ENCODE peak calls at places on chromosomes 1 and 21, in six cellular contexts. X is astrocyte of the spinal cord, S is heart right ventricle, K is cardiac fibroblast, U is mammary epithelial cell, Z is heart left ventricle. E is an unnamed sample.

GRCh38 chr1:59079434-59080135 is 217.3 kb upstream of the FGGY start:
- DNase-seq in X (peak; percentile 49), S (no peak), K (no peak), U (peak; percentile 36), Z (no peak), E (no peak)

GRCh38 chr1:157925419-157926166 is 67.9 kb upstream of the KIRREL1 start:
- DNase-seq in X (no peak), S (no peak), K (no peak), U (no peak), Z (no peak), E (no peak)

GRCh38 chr1:169886931-169887330 is 6.8 kb downstream of the SCYL3 start:
- DNase-seq in X (no peak), S (no peak), K (no peak), U (no peak), Z (no peak), E (no peak)

GRCh38 chr1:218666263-218666662 is 321.1 kb downstream of the TGFB2 start:
- DNase-seq in X (peak; percentile 25), S (no peak), K (peak; percentile 57), U (peak; percentile 47), Z (no peak), E (no peak)

GRCh38 chr21:34992736-34993135 is 56.4 kb downstream of the RUNX1 start:
- DNase-seq in X (peak; percentile 85), S (peak; percentile 15), K (peak; percentile 31), U (peak; percentile 94), Z (no peak), E (peak; percentile 67)

GRCh38 chr1:31639543-31639942 is 5.1 kb downstream of the PEF1 start:
- DNase-seq in X (no peak), S (no peak), K (peak; percentile 86), U (peak; percentile 76), Z (no peak), E (peak; percentile 70)

GRCh38 chr21:35378881-35379280 is 329.8 kb upstream of the RUNX1 start:
- DNase-seq in X (no peak), S (no peak), K (no peak), U (no peak), Z (no peak), E (no peak)

GRCh38 chr21:45745256-45745655 is 101.7 kb downstream of the PCBP3 start:
- DNase-seq in X (no peak), S (no peak), K (no peak), U (no peak), Z (no peak), E (no peak)

GRCh38 chr1:54701996-54702395 is 13.7 kb upstream of the TTC4 start:
- DNase-seq in X (no peak), S (no peak), K (no peak), U (no peak), Z (no peak), E (no peak)

GRCh38 chr1:55064861-55065263 is 25.5 kb downstream of the PCSK9 start:
- DNase-seq in X (peak; percentile 68), S (peak; percentile 51), K (peak; percentile 63), U (no peak), Z (peak; percentile 65), E (peak; percentile 43)

GRCh38 chr1:10506677-10507047 is 31.9 kb downstream of the PEX14 start:
- DNase-seq in X (no peak), S (no peak), K (no peak), U (no peak), Z (no peak), E (no peak)

GRCh38 chr1:178690496-178690895 is 34.5 kb upstream of the RALGPS2 start:
- DNase-seq in X (no peak), S (no peak), K (no peak), U (no peak), Z (no peak), E (no peak)

GRCh38 chr1:237953238-237953637 is 62.5 kb upstream of the ZP4 start:
- DNase-seq in X (no peak), S (no peak), K (no peak), U (peak; percentile 43), Z (no peak), E (peak; percentile 58)

GRCh38 chr1:22711071-22711470 is 432 bp downstream of the EPHB2 start:
- DNase-seq in X (no peak), S (no peak), K (no peak), U (no peak), Z (no peak), E (no peak)

GRCh38 chr1:43071241-43071640 is 100.8 kb downstream of the EBNA1BP2 start:
- DNase-seq in X (no peak), S (no peak), K (no peak), U (no peak), Z (no peak), E (no peak)

GRCh38 chr1:43072314-43072713 is 99.8 kb downstream of the EBNA1BP2 start:
- DNase-seq in X (no peak), S (no peak), K (no peak), U (no peak), Z (no peak), E (no peak)

GRCh38 chr1:43073490-43074230 is 98.4 kb downstream of the EBNA1BP2 start:
- DNase-seq in X (peak; percentile 79), S (peak; percentile 45), K (peak; percentile 83), U (peak; percentile 64), Z (peak; percentile 72), E (peak; percentile 84)

GRCh38 chr1:43074709-43075108 is 97.4 kb downstream of the EBNA1BP2 start:
- DNase-seq in X (no peak), S (no peak), K (no peak), U (no peak), Z (no peak), E (no peak)

DNA sequence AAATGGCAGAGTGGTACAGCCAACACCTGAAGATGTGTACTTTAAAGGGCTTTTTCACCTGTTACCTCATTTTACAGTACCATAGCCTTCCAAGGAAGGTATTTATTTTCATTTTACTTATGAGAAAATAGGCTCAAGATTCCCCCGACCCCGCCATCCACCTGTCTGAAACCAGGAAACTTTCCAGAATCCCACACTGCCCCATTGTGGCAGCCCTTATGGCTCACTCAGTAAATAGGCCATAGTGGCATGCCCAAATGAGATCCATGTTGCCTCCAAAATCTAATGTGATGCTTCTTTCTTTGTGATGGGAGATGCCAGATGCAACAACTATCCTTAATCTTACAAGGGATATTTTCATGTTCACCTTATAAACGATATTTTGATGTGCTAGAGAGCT is 97.8 kb downstream of the EBNA1BP2 start:
- DNase-seq in X (no peak), S (no peak), K (no peak), U (no peak), Z (no peak), E (peak; percentile 32)
- TF ChIP-seq CTCF in X (peak; percentile 19), S (no peak), K (no peak), U (peak; percentile 58), Z (no peak), E (peak; percentile 28)

GRCh38 chr1:227942021-227942715 is 5.6 kb downstream of the WNT9A start:
- DNase-seq in X (no peak), S (no peak), K (no peak), U (no peak), Z (no peak), E (no peak)
- TF ChIP-seq CTCF in X (peak; percentile 8), S (no peak), K (no peak), U (no peak), Z (peak; percentile 24), E (no peak)

GRCh38 chr1:244304156-244304555 is 147.6 kb downstream of the ADSS2 start:
- DNase-seq in X (no peak), S (no peak), K (no peak), U (no peak), Z (no peak), E (peak; percentile 90)
- TF ChIP-seq CTCF in X (no peak), S (no peak), K (no peak), U (no peak), Z (no peak), E (no peak)

DNA sequence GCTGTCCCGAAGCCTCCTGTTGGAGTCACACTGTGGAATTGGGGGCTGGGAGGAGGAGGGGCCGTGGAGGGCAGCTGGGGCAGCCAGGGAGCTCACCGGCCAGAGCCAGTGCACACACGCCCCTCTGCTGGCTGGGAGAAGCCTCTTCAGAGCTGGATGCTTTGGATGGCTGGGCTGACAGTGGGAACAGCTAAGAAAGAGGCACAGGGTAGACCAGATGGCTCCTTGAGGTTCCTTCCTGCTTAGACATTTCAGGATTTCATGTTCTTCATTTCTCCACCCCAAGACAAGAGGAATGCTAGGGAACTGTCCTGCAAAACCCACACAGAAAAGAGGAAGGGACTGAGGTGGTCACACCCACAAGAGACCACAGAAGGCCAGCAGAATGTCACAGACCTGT is 254.8 kb upstream of the VAMP3 start:
- DNase-seq in X (no peak), S (no peak), K (no peak), U (no peak), Z (peak; percentile 40), E (no peak)
- TF ChIP-seq CTCF in X (peak; percentile 17), S (peak; percentile 9), K (no peak), U (no peak), Z (peak; percentile 20), E (no peak)

GRCh38 chr1:3132685-3133084 is 63.7 kb downstream of the PRDM16 start:
- DNase-seq in X (no peak), S (no peak), K (no peak), U (no peak), Z (no peak), E (no peak)

GRCh38 chr1:3128431-3129132 is 59.6 kb downstream of the PRDM16 start:
- DNase-seq in X (no peak), S (no peak), K (no peak), U (no peak), Z (no peak), E (no peak)

GRCh38 chr1:3129133-3129490 is 60.1 kb downstream of the PRDM16 start:
- DNase-seq in X (no peak), S (no peak), K (no peak), U (no peak), Z (no peak), E (no peak)

GRCh38 chr1:3127738-3128137 is 58.7 kb downstream of the PRDM16 start:
- DNase-seq in X (no peak), S (no peak), K (no peak), U (no peak), Z (no peak), E (no peak)

DNA sequence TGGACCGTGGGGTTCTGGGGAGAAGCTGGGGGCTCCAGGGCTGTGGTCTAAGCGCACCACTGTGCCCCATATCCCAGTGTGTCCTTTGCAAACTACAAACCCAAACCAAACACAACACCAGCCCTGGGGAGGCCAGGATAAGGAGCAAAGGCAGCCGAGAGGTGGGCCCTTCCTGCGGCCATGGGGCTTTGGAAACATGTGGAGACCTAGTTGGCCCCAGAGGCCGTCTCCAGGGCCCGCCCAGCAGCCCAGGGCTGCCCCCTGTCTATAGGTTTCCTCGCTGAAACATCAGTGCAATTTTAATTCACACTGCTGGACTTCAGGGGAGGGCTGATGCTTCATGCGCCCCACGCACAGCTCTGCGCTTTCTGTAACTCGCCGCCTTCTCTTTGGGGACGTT is 61.3 kb downstream of the PRDM16 start:
- DNase-seq in X (no peak), S (no peak), K (no peak), U (no peak), Z (no peak), E (no peak)
- TF ChIP-seq CTCF in X (no peak), S (no peak), K (no peak), U (no peak), Z (no peak), E (no peak)